ENCODE peak calls at places on chromosomes 13 and 19, in eight cellular contexts. U, M, S, K, L, O, V and W are unnamed samples. For H3K4me1, the result is how much of the 10 kb centered on the place peaks cover.

GRCh38 chr19:46373573-46374359 is 26.9 kb downstream of the PPP5C start:
- DNase-seq in M (no peak), O (no peak), U (no peak), K (peak), S (no peak), V (peak), L (peak), W (no peak)

GRCh38 chr19:508204-509150 is 1.2 kb downstream of the TPGS1 start:
- DNase-seq in L (no peak), V (no peak), U (no peak), M (no peak), K (no peak), S (no peak), O (no peak), W (no peak)

GRCh38 chr19:46944918-46945628 is 74.6 kb upstream of the NPAS1 start:
- DNase-seq in U (no peak), L (peak), K (no peak), M (no peak), S (peak), O (peak), V (no peak), W (no peak)

GRCh38 chr13:78604782-78605611 is 1.6 kb upstream of the POU4F1 start:
- DNase-seq in M (no peak), O (no peak), K (no peak), V (no peak), S (no peak), L (peak), U (peak), W (no peak)

GRCh38 chr13:35699181-35699580 is 222.7 kb upstream of the MAB21L1 start:
- DNase-seq in L (peak), U (no peak), K (peak), V (no peak), O (no peak), M (no peak), S (no peak), W (no peak)

GRCh38 chr13:113956571-113956970 is 17.3 kb downstream of the C13orf46 start:
- DNase-seq in V (no peak), L (no peak), O (no peak), M (no peak), K (no peak), S (no peak), U (no peak), W (no peak)

GRCh38 chr19:46191972-46192371 is 37.6 kb upstream of the IGFL1 start:
- DNase-seq in L (no peak), K (no peak), M (no peak), U (no peak), V (no peak), O (no peak), S (no peak), W (no peak)

GRCh38 chr13:111948811-111949210 is 118.1 kb upstream of the SOX1 start:
- DNase-seq in K (no peak), S (no peak), L (no peak), V (peak), U (no peak), O (no peak), M (no peak), W (no peak)

GRCh38 chr19:13995878-13996765 is 10.0 kb downstream of the RFX1 start:
- DNase-seq in M (no peak), O (no peak), S (no peak), L (no peak), K (no peak), V (peak), U (no peak), W (no peak)

GRCh38 chr19:37519890-37520289 is 13.2 kb downstream of the ZNF793 start:
- DNase-seq in S (no peak), M (no peak), V (no peak), K (peak), U (no peak), L (no peak), O (no peak), W (no peak)

GRCh38 chr13:86870388-86870966 is 800.7 kb upstream of the SLITRK5 start:
- DNase-seq in S (no peak), L (peak), K (peak), M (no peak), O (no peak), U (peak), V (no peak), W (no peak)

GRCh38 chr19:41531438-41532311 is 44.3 kb upstream of the CEACAM21 start:
- DNase-seq in K (no peak), U (no peak), L (peak), O (peak), S (peak), V (peak), M (no peak), W (peak)

GRCh38 chr13:113403255-113404104 is 39.5 kb upstream of the GRTP1 start:
- DNase-seq in O (no peak), L (no peak), U (no peak), S (no peak), V (peak), M (no peak), K (no peak), W (no peak)

GRCh38 chr13:111328111-111328802 is 7.8 kb downstream of the TEX29 start:
- DNase-seq in S (no peak), K (no peak), M (no peak), V (no peak), U (no peak), O (no peak), L (no peak), W (no peak)

GRCh38 chr19:13843104-13843921 is 33.6 kb upstream of the NANOS3 start:
- DNase-seq in L (peak), O (peak), S (no peak), U (no peak), V (peak), M (no peak), K (peak), W (no peak)

GRCh38 chr13:44842158-44842557 is 147.1 kb downstream of the NUFIP1 start:
- DNase-seq in K (peak), S (no peak), V (no peak), O (no peak), L (peak), U (no peak), M (no peak), W (no peak)

GRCh38 chr19:4807188-4807587 is 15.7 kb downstream of the FEM1A start:
- DNase-seq in K (no peak), V (peak), M (no peak), U (no peak), S (no peak), L (no peak), O (no peak), W (no peak)

GRCh38 chr19:6048808-6049405 is 61.4 kb downstream of the RFX2 start:
- DNase-seq in V (peak), M (peak), K (peak), U (peak), S (peak), L (peak), O (peak), W (peak)

GRCh38 chr13:28318418-28318995 is 176.4 kb downstream of the FLT1 start:
- DNase-seq in L (no peak), S (no peak), O (no peak), V (no peak), K (no peak), U (no peak), M (no peak), W (no peak)

GRCh38 chr13:30119476-30119875 is 187.9 kb downstream of the KATNAL1 start:
- DNase-seq in U (no peak), O (peak), S (no peak), L (peak), M (no peak), K (peak), V (no peak), W (peak)

GRCh38 chr19:2524840-2525723 is 49.2 kb downstream of the GADD45B start:
- DNase-seq in U (peak), S (no peak), O (no peak), M (no peak), K (peak), L (peak), V (no peak), W (no peak)

GRCh38 chr19:27966390-27966816 is 1246.5 kb downstream of the UQCRFS1 start:
- DNase-seq in V (no peak), U (no peak), K (peak), S (no peak), L (peak), M (no peak), O (no peak), W (no peak)

GRCh38 chr19:1811942-1812425 is at the start of gene ATP8B3:
- DNase-seq in S (no peak), O (no peak), K (no peak), V (no peak), U (no peak), L (no peak), M (no peak), W (no peak)

GRCh38 chr13:20869540-20869939 is 33.0 kb downstream of the XPO4 start:
- DNase-seq in V (no peak), M (no peak), L (peak), U (no peak), K (peak), S (no peak), O (no peak), W (no peak)

GRCh38 chr19:1133471-1133929 is 29.7 kb downstream of the GPX4 start:
- DNase-seq in U (no peak), K (no peak), V (no peak), S (no peak), L (no peak), M (no peak), O (no peak), W (peak)

GRCh38 chr19:19459707-19460251 is 54.3 kb downstream of the GATAD2A start:
- DNase-seq in L (peak), U (no peak), S (no peak), K (peak), V (no peak), M (peak), O (no peak), W (peak)

GRCh38 chr19:1841209-1841924 is 6.9 kb downstream of the REXO1 start:
- DNase-seq in K (no peak), M (no peak), O (no peak), U (no peak), S (no peak), L (no peak), V (no peak), W (no peak)

GRCh38 chr13:31957772-31958171 is 73.8 kb upstream of the FRY start:
- DNase-seq in V (no peak), U (no peak), L (no peak), O (no peak), K (no peak), S (no peak), M (no peak), W (no peak)

GRCh38 chr19:618674-619285 is 14.6 kb downstream of the POLRMT start:
- DNase-seq in K (no peak), L (no peak), U (no peak), S (no peak), V (no peak), O (no peak), M (no peak), W (no peak)

GRCh38 chr19:39843919-39844793 is 2.0 kb downstream of the FBL start:
- DNase-seq in M (peak), S (no peak), L (peak), U (peak), K (peak), O (no peak), V (no peak), W (peak)

GRCh38 chr13:105410602-105411001 is 1124.9 kb downstream of the EFNB2 start:
- DNase-seq in M (no peak), O (no peak), L (peak), V (peak), U (peak), S (no peak), K (peak), W (no peak)

GRCh38 chr13:61406275-61406674 is 9.4 kb downstream of the PCDH20 start:
- DNase-seq in S (no peak), O (no peak), M (no peak), V (no peak), L (no peak), U (no peak), K (no peak), W (no peak)

GRCh38 chr19:35332817-35333216 is 3.8 kb downstream of the CD22 start:
- DNase-seq in V (no peak), U (no peak), L (no peak), K (no peak), S (no peak), M (no peak), O (no peak), W (peak)

GRCh38 chr19:51253088-51253806 is 2.4 kb downstream of the SIGLECL1 start:
- DNase-seq in U (no peak), L (no peak), S (no peak), K (no peak), M (no peak), O (no peak), V (no peak), W (no peak)

GRCh38 chr13:50598338-50598737 is 245.2 kb downstream of the DLEU7 start:
- DNase-seq in L (no peak), K (no peak), S (no peak), M (no peak), V (no peak), O (no peak), U (peak), W (no peak)

GRCh38 chr19:58547323-58548312 is 3.8 kb downstream of the TRIM28 start:
- DNase-seq in S (no peak), V (no peak), K (no peak), M (no peak), O (no peak), L (no peak), U (no peak), W (no peak)

DNA sequence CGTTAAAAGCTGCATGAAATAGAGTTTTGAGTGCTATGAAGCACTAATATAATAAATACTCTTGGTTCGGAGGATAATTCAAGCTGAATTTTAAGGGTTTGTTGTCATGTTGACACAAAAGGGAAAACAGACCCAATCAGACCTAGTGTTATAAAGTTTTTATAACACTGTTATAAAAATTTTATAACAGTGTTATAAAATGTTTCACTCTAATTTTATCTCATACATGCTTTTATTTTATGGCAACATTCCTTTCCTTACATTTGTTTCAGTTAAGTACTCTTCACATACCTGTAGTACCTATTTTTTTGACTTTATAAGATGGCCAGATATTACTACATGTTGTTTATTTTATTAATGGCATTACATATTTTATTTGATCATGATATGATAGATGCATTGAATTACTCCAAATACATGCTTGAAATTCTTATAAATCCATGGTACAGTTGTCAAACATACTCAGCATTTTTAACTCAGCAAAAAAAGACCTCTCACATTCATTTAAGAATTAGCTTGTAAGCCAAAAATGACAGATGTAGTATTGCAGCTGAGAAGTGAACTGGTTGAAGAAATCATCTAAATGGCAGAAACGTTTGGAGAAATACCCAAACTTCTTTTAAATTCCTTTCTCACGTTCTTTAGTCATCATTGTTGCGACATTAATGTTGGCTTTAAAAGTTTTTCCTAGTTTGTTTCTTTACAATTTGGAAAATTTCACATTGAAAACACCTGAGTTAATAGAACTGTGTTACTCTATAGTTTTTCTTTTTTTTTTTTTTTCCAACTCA is 104.5 kb downstream of the PIBF1 start:
- DNase-seq in S (no peak), V (no peak), K (no peak), L (peak), M (no peak), O (no peak), U (no peak), W (no peak)
- H3K4me1 ChIP-seq in S (under half), V (under half), K (under half), L (under half), M (under half), O (under half), U (under half), W (under half)

GRCh38 chr19:7894612-7895309 is 6.5 kb downstream of the LRRC8E start:
- DNase-seq in L (no peak), U (no peak), S (no peak), M (no peak), O (no peak), V (peak), K (peak), W (no peak)
- H3K27ac ChIP-seq in L (no peak), U (peak), S (no peak), M (no peak), O (no peak), V (peak), K (no peak), W (no peak)

DNA sequence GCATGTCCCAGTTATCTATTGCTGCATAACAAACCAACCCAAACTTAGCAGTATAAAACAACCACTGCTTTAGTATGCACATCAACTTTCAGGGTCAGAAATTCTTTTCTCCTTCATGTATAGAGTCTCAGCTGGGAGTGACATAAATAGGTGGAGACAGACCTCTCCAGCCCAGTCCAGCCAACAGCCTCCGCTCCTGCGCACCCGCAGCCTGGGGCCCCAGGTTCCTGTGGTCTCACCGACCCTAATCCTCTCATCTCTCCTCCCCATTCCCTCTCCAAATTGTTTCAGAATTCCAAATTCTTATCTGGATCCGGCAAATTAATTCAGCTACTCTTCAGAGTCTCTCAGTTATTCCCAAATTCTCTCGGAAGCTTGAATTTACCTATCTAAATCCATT is 522 bp upstream of the ATP12A start:
- DNase-seq in U (no peak), V (no peak), O (no peak), M (no peak), K (no peak), S (no peak), L (no peak), W (no peak)
- H3K4me3 ChIP-seq in U (no peak), V (no peak), O (no peak), M (no peak), K (peak), S (no peak), L (no peak), W (no peak)

DNA sequence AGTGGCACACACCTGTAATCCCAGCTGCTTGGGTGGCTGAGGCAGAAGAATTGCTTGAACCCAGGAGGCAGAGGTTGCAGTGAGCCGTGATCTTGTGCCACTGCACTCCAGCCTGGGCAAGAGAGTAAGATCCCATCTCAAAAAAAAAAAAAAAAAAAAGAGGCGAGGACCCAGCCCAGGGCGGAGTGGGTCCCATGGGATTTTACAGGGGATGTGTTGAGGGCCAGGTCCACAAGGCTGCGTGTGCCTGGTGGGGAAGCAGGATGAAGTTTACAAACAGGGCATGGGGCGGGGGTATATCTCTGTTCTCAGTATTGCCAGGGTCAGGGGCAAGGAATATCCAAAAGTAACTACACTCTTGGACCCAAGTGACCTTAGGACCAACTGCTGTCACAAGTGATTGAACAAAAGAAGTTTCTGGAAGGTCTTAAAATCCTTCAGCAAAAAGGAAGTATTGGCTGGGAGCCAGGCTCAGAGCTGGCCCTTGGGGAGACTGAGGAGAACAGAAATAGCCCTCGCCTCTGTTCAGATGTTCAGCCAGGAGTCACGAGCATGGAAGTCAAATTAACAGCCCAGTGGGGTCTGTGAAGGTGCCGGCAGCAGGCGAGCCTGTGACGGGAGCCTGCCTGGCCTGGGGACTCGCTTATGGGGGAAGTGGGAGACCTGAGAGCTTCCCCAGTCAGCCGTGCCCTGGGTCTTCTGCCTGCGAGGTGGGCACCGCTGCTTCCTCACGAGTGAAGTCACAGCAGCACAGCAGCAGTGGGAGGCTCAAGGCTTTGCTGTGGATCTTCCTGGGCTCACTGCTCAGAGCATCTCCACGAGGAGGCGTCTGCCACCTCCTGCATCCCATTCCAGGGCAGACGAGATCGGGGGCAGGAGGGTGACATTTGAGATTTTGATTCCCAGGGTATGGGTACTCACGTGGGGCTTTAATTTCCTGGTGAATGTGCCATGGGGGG is 6.4 kb downstream of the MYO9B start:
- DNase-seq in M (no peak), L (no peak), K (no peak), O (peak), U (no peak), V (no peak), S (no peak), W (no peak)
- H3K4me1 ChIP-seq in M (under half), L (under half), K (under half), O (under half), U (under half), V (half or more), S (under half), W (under half)

DNA sequence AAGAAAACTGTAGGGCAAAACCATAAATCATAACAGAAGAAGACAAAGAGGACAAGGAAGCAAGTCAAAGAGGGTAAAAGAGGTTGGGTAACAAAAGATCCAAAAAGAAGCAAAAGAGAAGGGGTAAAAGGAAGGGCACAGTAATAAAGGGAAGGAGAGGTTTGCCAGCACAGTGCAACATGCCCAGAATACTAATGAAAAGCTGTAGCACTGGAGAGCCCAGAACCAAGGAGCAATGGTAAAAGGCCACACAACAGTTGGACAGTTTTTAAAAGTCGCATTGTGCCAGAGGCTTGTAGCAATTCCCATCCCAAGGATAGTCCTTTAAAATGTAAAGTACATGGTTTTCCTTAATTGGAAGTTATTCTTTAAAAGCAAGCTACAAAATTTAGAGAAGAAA is 506.5 kb downstream of the PCDH9 start:
- DNase-seq in O (no peak), K (no peak), L (no peak), V (no peak), U (no peak), S (no peak), M (no peak), W (no peak)
- H3K27ac ChIP-seq in O (no peak), K (no peak), L (no peak), V (no peak), U (no peak), S (no peak), M (no peak), W (no peak)